ENCODE peak calls at places on chromosomes 12 and 14, in nine cellular contexts. One of them, this sample, is unnamed.
A peak's percentile ranks its signal among the peaks of the same experiment; 100 is the strongest.

GRCh38 chr12:30515351-30515750 is 180.3 kb downstream of the IPO8 start:
- DNase-seq in lower leg skin: no peak
- DNase-seq in GM23338: peak; percentile 62
- DNase-seq in HCT116: peak; percentile 2
- DNase-seq in mesothelial cell of epicardium: no peak
- DNase-seq in dorsolateral prefrontal cortex: no peak
- DNase-seq in K562: no peak
- DNase-seq in psoas muscle: no peak
- DNase-seq in astrocyte of the spinal cord: peak; percentile 37
- DNase-seq in this sample: no peak

GRCh38 chr12:100199023-100199346 is 1.6 kb upstream of the ACTR6 start:
- DNase-seq in lower leg skin: no peak
- DNase-seq in GM23338: no peak
- DNase-seq in HCT116: no peak
- DNase-seq in mesothelial cell of epicardium: no peak
- DNase-seq in dorsolateral prefrontal cortex: no peak
- DNase-seq in K562: no peak
- DNase-seq in psoas muscle: no peak
- DNase-seq in astrocyte of the spinal cord: no peak
- DNase-seq in this sample: no peak

GRCh38 chr12:132186208-132186856 is 42.1 kb downstream of the NOC4L start:
- DNase-seq in lower leg skin: no peak
- DNase-seq in GM23338: no peak
- DNase-seq in HCT116: no peak
- DNase-seq in mesothelial cell of epicardium: no peak
- DNase-seq in dorsolateral prefrontal cortex: no peak
- DNase-seq in K562: no peak
- DNase-seq in psoas muscle: no peak
- DNase-seq in astrocyte of the spinal cord: no peak
- DNase-seq in this sample: no peak

GRCh38 chr12:48736456-48736855 is 19.9 kb upstream of the CCNT1 start:
- DNase-seq in lower leg skin: no peak
- DNase-seq in GM23338: no peak
- DNase-seq in HCT116: no peak
- DNase-seq in mesothelial cell of epicardium: no peak
- DNase-seq in dorsolateral prefrontal cortex: no peak
- DNase-seq in K562: no peak
- DNase-seq in psoas muscle: no peak
- DNase-seq in astrocyte of the spinal cord: no peak
- DNase-seq in this sample: no peak

GRCh38 chr14:73242274-73242960 is 5.1 kb downstream of the PAPLN start:
- DNase-seq in lower leg skin: no peak
- DNase-seq in GM23338: no peak
- DNase-seq in HCT116: no peak
- DNase-seq in mesothelial cell of epicardium: no peak
- DNase-seq in dorsolateral prefrontal cortex: no peak
- DNase-seq in K562: no peak
- DNase-seq in psoas muscle: no peak
- DNase-seq in astrocyte of the spinal cord: no peak
- DNase-seq in this sample: no peak

GRCh38 chr14:77682158-77682553 is 25.7 kb downstream of the ALKBH1 start:
- DNase-seq in lower leg skin: no peak
- DNase-seq in GM23338: no peak
- DNase-seq in HCT116: no peak
- DNase-seq in mesothelial cell of epicardium: no peak
- DNase-seq in dorsolateral prefrontal cortex: no peak
- DNase-seq in K562: no peak
- DNase-seq in psoas muscle: no peak
- DNase-seq in astrocyte of the spinal cord: peak; percentile 65
- DNase-seq in this sample: no peak

GRCh38 chr12:115583591-115583990 is 693.9 kb downstream of the MED13L start:
- DNase-seq in lower leg skin: no peak
- DNase-seq in GM23338: no peak
- DNase-seq in HCT116: no peak
- DNase-seq in mesothelial cell of epicardium: no peak
- DNase-seq in dorsolateral prefrontal cortex: no peak
- DNase-seq in K562: no peak
- DNase-seq in psoas muscle: no peak
- DNase-seq in astrocyte of the spinal cord: no peak
- DNase-seq in this sample: no peak

GRCh38 chr14:71833476-71833875 is 98.8 kb upstream of the RGS6 start:
- DNase-seq in lower leg skin: no peak
- DNase-seq in GM23338: no peak
- DNase-seq in HCT116: no peak
- DNase-seq in mesothelial cell of epicardium: no peak
- DNase-seq in dorsolateral prefrontal cortex: no peak
- DNase-seq in K562: no peak
- DNase-seq in psoas muscle: no peak
- DNase-seq in astrocyte of the spinal cord: no peak
- DNase-seq in this sample: no peak

GRCh38 chr14:36702484-36702883 is 40.8 kb downstream of the PAX9 start:
- DNase-seq in lower leg skin: no peak
- DNase-seq in GM23338: no peak
- DNase-seq in HCT116: no peak
- DNase-seq in mesothelial cell of epicardium: no peak
- DNase-seq in dorsolateral prefrontal cortex: no peak
- DNase-seq in K562: no peak
- DNase-seq in psoas muscle: no peak
- DNase-seq in astrocyte of the spinal cord: no peak
- DNase-seq in this sample: no peak

GRCh38 chr14:75521415-75522199 is 662 bp upstream of the BATF start:
- DNase-seq in lower leg skin: no peak
- DNase-seq in GM23338: no peak
- DNase-seq in HCT116: no peak
- DNase-seq in mesothelial cell of epicardium: no peak
- DNase-seq in dorsolateral prefrontal cortex: no peak
- DNase-seq in K562: no peak
- DNase-seq in psoas muscle: no peak
- DNase-seq in astrocyte of the spinal cord: no peak
- DNase-seq in this sample: no peak

GRCh38 chr14:74911221-74911620 is 11.8 kb downstream of the RPS6KL1 start:
- DNase-seq in lower leg skin: peak; percentile 62
- DNase-seq in GM23338: no peak
- DNase-seq in HCT116: no peak
- DNase-seq in mesothelial cell of epicardium: no peak
- DNase-seq in dorsolateral prefrontal cortex: no peak
- DNase-seq in K562: no peak
- DNase-seq in psoas muscle: no peak
- DNase-seq in astrocyte of the spinal cord: no peak
- DNase-seq in this sample: no peak

GRCh38 chr12:2641209-2641608 is 153.6 kb upstream of the FKBP4 start:
- DNase-seq in lower leg skin: peak; percentile 84
- DNase-seq in GM23338: peak; percentile 80
- DNase-seq in HCT116: peak; percentile 47
- DNase-seq in mesothelial cell of epicardium: no peak
- DNase-seq in dorsolateral prefrontal cortex: no peak
- DNase-seq in K562: peak; percentile 41
- DNase-seq in psoas muscle: no peak
- DNase-seq in astrocyte of the spinal cord: peak; percentile 23
- DNase-seq in this sample: peak; percentile 20

GRCh38 chr14:91202234-91202974 is 42.1 kb downstream of the GPR68 start:
- DNase-seq in lower leg skin: no peak
- DNase-seq in GM23338: no peak
- DNase-seq in HCT116: no peak
- DNase-seq in mesothelial cell of epicardium: no peak
- DNase-seq in dorsolateral prefrontal cortex: no peak
- DNase-seq in K562: peak; percentile 73
- DNase-seq in psoas muscle: peak; percentile 57
- DNase-seq in astrocyte of the spinal cord: peak; percentile 20
- DNase-seq in this sample: no peak

GRCh38 chr14:55582741-55583140 is 2.7 kb downstream of the KTN1 start:
- DNase-seq in lower leg skin: no peak
- DNase-seq in GM23338: no peak
- DNase-seq in HCT116: no peak
- DNase-seq in mesothelial cell of epicardium: no peak
- DNase-seq in dorsolateral prefrontal cortex: no peak
- DNase-seq in K562: no peak
- DNase-seq in psoas muscle: no peak
- DNase-seq in astrocyte of the spinal cord: no peak
- DNase-seq in this sample: no peak

GRCh38 chr12:120835657-120836056 is 68.5 kb downstream of the SPPL3 start:
- DNase-seq in lower leg skin: no peak
- DNase-seq in GM23338: no peak
- DNase-seq in HCT116: no peak
- DNase-seq in mesothelial cell of epicardium: no peak
- DNase-seq in dorsolateral prefrontal cortex: no peak
- DNase-seq in K562: no peak
- DNase-seq in psoas muscle: no peak
- DNase-seq in astrocyte of the spinal cord: no peak
- DNase-seq in this sample: no peak
- TF ChIP-seq CTCF in lower leg skin: no peak
- TF ChIP-seq CTCF in GM23338: no peak
- TF ChIP-seq CTCF in HCT116: no peak
- TF ChIP-seq CTCF in mesothelial cell of epicardium: no peak
- TF ChIP-seq CTCF in dorsolateral prefrontal cortex: no peak
- TF ChIP-seq CTCF in K562: no peak
- TF ChIP-seq CTCF in psoas muscle: no peak
- TF ChIP-seq CTCF in astrocyte of the spinal cord: no peak
- TF ChIP-seq CTCF in this sample: no peak

DNA sequence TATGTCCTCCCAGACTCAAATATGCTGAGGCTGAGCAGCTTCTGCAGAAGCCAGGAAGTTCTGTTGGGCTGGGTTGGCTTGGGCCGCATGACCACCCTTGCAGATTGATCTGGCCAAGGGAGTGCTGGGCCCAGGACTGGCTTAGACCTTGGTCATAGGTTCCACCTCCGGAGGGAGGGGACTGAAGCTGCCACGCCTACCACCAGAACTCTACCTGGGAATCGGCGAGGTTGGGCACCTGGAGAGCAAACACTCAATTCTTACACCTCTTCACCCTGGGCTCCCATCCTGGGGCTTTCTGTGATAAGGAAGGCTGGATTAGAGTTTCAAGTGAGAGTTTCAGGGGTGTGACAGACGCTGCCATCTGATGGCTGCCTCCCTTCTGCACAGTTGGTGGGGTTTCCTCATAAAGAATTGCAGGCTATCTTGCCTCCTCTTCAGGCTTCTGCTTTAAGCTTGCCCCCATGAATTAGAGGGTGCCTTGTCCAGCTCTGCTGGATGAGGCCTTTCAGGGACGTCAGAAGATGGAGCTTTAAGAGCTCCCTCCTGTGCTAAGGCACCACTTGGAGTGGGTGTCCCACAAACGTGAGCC is 5.8 kb downstream of the SLC24A4 start:
- DNase-seq in lower leg skin: no peak
- DNase-seq in GM23338: no peak
- DNase-seq in HCT116: no peak
- DNase-seq in mesothelial cell of epicardium: no peak
- DNase-seq in dorsolateral prefrontal cortex: no peak
- DNase-seq in K562: no peak
- DNase-seq in psoas muscle: no peak
- DNase-seq in astrocyte of the spinal cord: no peak
- DNase-seq in this sample: no peak
- TF ChIP-seq CTCF in lower leg skin: no peak
- TF ChIP-seq CTCF in GM23338: peak; percentile 36
- TF ChIP-seq CTCF in HCT116: peak; percentile 14
- TF ChIP-seq CTCF in mesothelial cell of epicardium: no peak
- TF ChIP-seq CTCF in dorsolateral prefrontal cortex: no peak
- TF ChIP-seq CTCF in K562: no peak
- TF ChIP-seq CTCF in psoas muscle: no peak
- TF ChIP-seq CTCF in astrocyte of the spinal cord: no peak
- TF ChIP-seq CTCF in this sample: no peak

GRCh38 chr14:103526247-103526913 is 2.6 kb upstream of the TRMT61A start:
- DNase-seq in lower leg skin: no peak
- DNase-seq in GM23338: no peak
- DNase-seq in HCT116: no peak
- DNase-seq in mesothelial cell of epicardium: no peak
- DNase-seq in dorsolateral prefrontal cortex: no peak
- DNase-seq in K562: no peak
- DNase-seq in psoas muscle: no peak
- DNase-seq in astrocyte of the spinal cord: no peak
- DNase-seq in this sample: no peak

GRCh38 chr14:103522028-103522581 is 525 bp downstream of the CKB start:
- DNase-seq in lower leg skin: peak; percentile 90
- DNase-seq in GM23338: peak; percentile 57
- DNase-seq in HCT116: no peak
- DNase-seq in mesothelial cell of epicardium: no peak
- DNase-seq in dorsolateral prefrontal cortex: peak; percentile 51
- DNase-seq in K562: no peak
- DNase-seq in psoas muscle: peak; percentile 35
- DNase-seq in astrocyte of the spinal cord: no peak
- DNase-seq in this sample: no peak

GRCh38 chr14:103522649-103523582 is at the start of gene CKB:
- DNase-seq in lower leg skin: peak; percentile 92
- DNase-seq in GM23338: peak; percentile 92
- DNase-seq in HCT116: no peak
- DNase-seq in mesothelial cell of epicardium: no peak
- DNase-seq in dorsolateral prefrontal cortex: peak; percentile 86
- DNase-seq in K562: peak; percentile 85
- DNase-seq in psoas muscle: peak; percentile 70
- DNase-seq in astrocyte of the spinal cord: no peak
- DNase-seq in this sample: peak; percentile 76

GRCh38 chr14:103523583-103523969 is 946 bp upstream of the CKB start:
- DNase-seq in lower leg skin: no peak
- DNase-seq in GM23338: peak; percentile 70
- DNase-seq in HCT116: no peak
- DNase-seq in mesothelial cell of epicardium: no peak
- DNase-seq in dorsolateral prefrontal cortex: no peak
- DNase-seq in K562: no peak
- DNase-seq in psoas muscle: no peak
- DNase-seq in astrocyte of the spinal cord: no peak
- DNase-seq in this sample: no peak

GRCh38 chr14:103524002-103524785 is 1.6 kb upstream of the CKB start:
- DNase-seq in lower leg skin: no peak
- DNase-seq in GM23338: no peak
- DNase-seq in HCT116: no peak
- DNase-seq in mesothelial cell of epicardium: no peak
- DNase-seq in dorsolateral prefrontal cortex: no peak
- DNase-seq in K562: no peak
- DNase-seq in psoas muscle: no peak
- DNase-seq in astrocyte of the spinal cord: no peak
- DNase-seq in this sample: no peak
- TF ChIP-seq CTCF in lower leg skin: no peak
- TF ChIP-seq CTCF in GM23338: peak; percentile 61
- TF ChIP-seq CTCF in HCT116: peak; percentile 20
- TF ChIP-seq CTCF in mesothelial cell of epicardium: no peak
- TF ChIP-seq CTCF in dorsolateral prefrontal cortex: no peak
- TF ChIP-seq CTCF in K562: no peak
- TF ChIP-seq CTCF in psoas muscle: no peak
- TF ChIP-seq CTCF in astrocyte of the spinal cord: no peak
- TF ChIP-seq CTCF in this sample: no peak

GRCh38 chr12:26251600-26251999 is 56.2 kb downstream of the SSPN start:
- DNase-seq in lower leg skin: no peak
- DNase-seq in GM23338: no peak
- DNase-seq in HCT116: no peak
- DNase-seq in mesothelial cell of epicardium: no peak
- DNase-seq in dorsolateral prefrontal cortex: no peak
- DNase-seq in K562: no peak
- DNase-seq in psoas muscle: no peak
- DNase-seq in astrocyte of the spinal cord: no peak
- DNase-seq in this sample: no peak
- TF ChIP-seq CTCF in lower leg skin: no peak
- TF ChIP-seq CTCF in GM23338: no peak
- TF ChIP-seq CTCF in HCT116: no peak
- TF ChIP-seq CTCF in mesothelial cell of epicardium: no peak
- TF ChIP-seq CTCF in dorsolateral prefrontal cortex: no peak
- TF ChIP-seq CTCF in K562: no peak
- TF ChIP-seq CTCF in psoas muscle: no peak
- TF ChIP-seq CTCF in astrocyte of the spinal cord: no peak
- TF ChIP-seq CTCF in this sample: no peak

This sample was measured in neural crest cell.